ENCODE peak calls at places on chromosomes 16 and 17, in nine cellular contexts. B, A, Y, U, K, Q, I, O and M are unnamed samples.

GRCh38 chr17:45307290-45308015 is 9.4 kb downstream of the MAP3K14 start:
- DNase-seq in B (peak; percentile 83), A (no peak), Y (no peak), U (no peak), K (no peak), Q (no peak), I (no peak), O (no peak), M (no peak)

GRCh38 chr17:79188048-79188447 is 113.4 kb downstream of the ENGASE start:
- DNase-seq in B (no peak), A (no peak), Y (peak; percentile 70), U (peak; percentile 85), K (no peak), Q (no peak), I (peak; percentile 97), O (no peak), M (peak; percentile 89)

GRCh38 chr17:42135664-42136653 is 13.4 kb downstream of the HSPB9 start:
- DNase-seq in B (peak; percentile 86), A (peak; percentile 91), Y (no peak), U (peak; percentile 43), K (no peak), Q (peak; percentile 85), I (no peak), O (peak; percentile 78), M (no peak)

GRCh38 chr17:78484300-78485159 is 92.7 kb downstream of the DNAH17 start:
- DNase-seq in B (peak; percentile 87), A (peak; percentile 31), Y (peak; percentile 87), U (peak; percentile 81), K (no peak), Q (peak; percentile 51), I (no peak), O (no peak), M (peak; percentile 96)

GRCh38 chr16:82033006-82033405 is 2.0 kb upstream of the HSD17B2 start:
- DNase-seq in B (no peak), A (peak; percentile 84), Y (no peak), U (no peak), K (peak; percentile 59), Q (peak; percentile 38), I (no peak), O (no peak), M (no peak)

GRCh38 chr17:82217120-82217529 is 4.5 kb upstream of the CCDC57 start:
- DNase-seq in B (peak; percentile 93), A (no peak), Y (no peak), U (no peak), K (no peak), Q (peak; percentile 47), I (no peak), O (peak; percentile 68), M (no peak)

GRCh38 chr17:19369846-19370492 is 7.4 kb upstream of the B9D1 start:
- DNase-seq in B (peak; percentile 82), A (no peak), Y (no peak), U (no peak), K (no peak), Q (peak; percentile 43), I (no peak), O (peak; percentile 74), M (no peak)

GRCh38 chr17:41734139-41734948 is at the start of gene HAP1:
- DNase-seq in B (no peak), A (peak; percentile 27), Y (no peak), U (peak; percentile 76), K (no peak), Q (no peak), I (peak; percentile 83), O (no peak), M (peak; percentile 33)

GRCh38 chr16:2150418-2151187 is 2.2 kb downstream of the RAB26 start:
- DNase-seq in B (peak; percentile 68), A (peak; percentile 59), Y (no peak), U (peak; percentile 80), K (no peak), Q (peak; percentile 62), I (peak; percentile 64), O (no peak), M (peak; percentile 80)

GRCh38 chr16:76474048-76474447 is 196.8 kb downstream of the CNTNAP4 start:
- DNase-seq in B (no peak), A (no peak), Y (no peak), U (peak; percentile 69), K (no peak), Q (no peak), I (no peak), O (no peak), M (peak; percentile 21)

DNA sequence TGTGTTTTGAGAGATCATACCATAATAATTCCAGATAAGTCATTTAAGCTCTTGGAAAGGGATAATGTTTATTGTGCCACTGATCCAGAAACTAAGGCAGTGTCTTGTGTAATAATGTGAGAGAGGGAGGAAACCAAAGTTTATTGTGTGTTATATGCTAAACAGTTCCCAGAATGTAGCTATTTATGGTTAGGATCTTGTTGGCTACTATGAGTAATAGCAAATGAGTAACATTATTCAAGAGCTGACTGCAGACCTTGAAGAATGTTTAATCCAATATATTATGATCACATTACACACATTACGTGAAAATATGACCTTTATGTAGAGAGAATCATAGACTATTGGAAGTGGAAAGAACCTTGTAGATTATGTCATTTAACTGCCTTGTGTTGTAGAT is 139.5 kb downstream of the BCAS3 start:
- DNase-seq in B (no peak), A (no peak), Y (no peak), U (no peak), K (no peak), Q (no peak), I (no peak), O (no peak), M (no peak)
- TF ChIP-seq POLR2AphosphoS5 in B (no peak), A (peak; percentile 9), Y (no peak), U (no peak), K (no peak), Q (no peak), I (no peak), O (no peak), M (no peak)

DNA sequence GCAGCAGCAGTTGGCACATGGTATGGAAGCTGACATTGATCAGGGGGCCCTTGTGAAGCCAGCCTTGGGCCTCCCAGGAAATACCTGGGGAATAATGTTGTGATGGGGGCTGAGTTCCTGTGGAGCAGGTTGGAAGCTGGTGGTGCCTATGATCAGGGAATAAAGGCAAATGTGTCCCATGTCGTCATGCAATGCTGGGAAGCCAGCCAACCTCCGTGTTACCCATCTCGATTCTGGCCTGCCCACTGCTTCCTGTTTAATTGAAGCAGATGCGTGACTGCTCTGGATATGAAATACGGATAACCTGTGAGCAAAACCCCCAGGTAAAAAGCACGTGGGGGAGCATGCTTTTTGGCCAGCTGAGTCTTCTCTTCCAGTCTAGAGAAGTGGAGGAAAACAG is 580.4 kb upstream of the HSBP1 start:
- DNase-seq in B (no peak), A (no peak), Y (no peak), U (no peak), K (no peak), Q (no peak), I (no peak), O (no peak), M (no peak)
- TF ChIP-seq POLR2AphosphoS5 in B (no peak), A (no peak), Y (no peak), U (no peak), K (no peak), Q (no peak), I (no peak), O (no peak), M (no peak)

GRCh38 chr16:4339455-4339854 is 11.7 kb downstream of the PAM16 start:
- DNase-seq in B (no peak), A (no peak), Y (no peak), U (no peak), K (no peak), Q (no peak), I (no peak), O (no peak), M (no peak)

GRCh38 chr16:4336701-4337539 is 14.2 kb downstream of the PAM16 start:
- DNase-seq in B (no peak), A (no peak), Y (no peak), U (no peak), K (no peak), Q (no peak), I (no peak), O (peak; percentile 66), M (no peak)

GRCh38 chr16:4338712-4339299 is 12.3 kb downstream of the PAM16 start:
- DNase-seq in B (peak; percentile 75), A (no peak), Y (no peak), U (no peak), K (no peak), Q (no peak), I (no peak), O (peak; percentile 67), M (no peak)

GRCh38 chr16:4337540-4338088 is 13.5 kb downstream of the PAM16 start:
- DNase-seq in B (no peak), A (no peak), Y (no peak), U (no peak), K (no peak), Q (no peak), I (no peak), O (no peak), M (no peak)

GRCh38 chr16:4338125-4338582 is 13.0 kb downstream of the PAM16 start:
- DNase-seq in B (no peak), A (no peak), Y (no peak), U (no peak), K (no peak), Q (no peak), I (no peak), O (no peak), M (no peak)
- TF ChIP-seq POLR2AphosphoS5 in B (peak; percentile 44), A (no peak), Y (no peak), U (no peak), K (no peak), Q (no peak), I (no peak), O (no peak), M (no peak)

DNA sequence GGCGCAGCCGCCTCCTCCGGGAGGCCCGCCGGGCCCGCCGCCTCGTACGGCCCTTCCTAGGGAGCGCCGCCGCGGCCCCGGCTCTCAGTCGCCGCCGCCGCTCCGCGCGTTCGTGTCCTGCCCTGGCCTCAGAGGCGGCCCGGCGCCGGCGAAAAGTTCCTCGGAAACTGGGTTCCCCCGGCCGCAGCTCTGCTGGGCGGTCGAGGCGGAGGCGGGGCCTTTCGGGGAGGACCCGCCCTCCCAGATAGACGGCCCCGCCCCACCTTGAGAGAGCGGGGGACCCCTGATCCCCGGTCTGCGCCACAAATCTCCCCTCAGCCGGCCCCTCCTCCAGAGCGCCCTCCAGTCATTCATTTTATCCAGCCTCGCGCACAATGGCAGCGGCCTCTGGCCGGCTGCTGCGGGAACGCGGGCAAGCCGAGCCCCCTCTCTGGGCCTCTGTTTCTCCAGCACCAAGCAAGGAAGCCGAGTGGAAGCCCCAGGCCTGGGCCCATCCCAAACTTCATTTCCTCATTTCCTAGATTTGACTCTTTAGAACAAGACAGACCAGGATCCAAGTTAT is at the start of gene SREBF1:
- DNase-seq in B (peak; percentile 94), A (peak; percentile 61), Y (peak; percentile 80), U (peak; percentile 95), K (no peak), Q (peak; percentile 73), I (peak; percentile 87), O (peak; percentile 86), M (peak; percentile 84)
- TF ChIP-seq POLR2AphosphoS5 in B (no peak), A (no peak), Y (no peak), U (no peak), K (no peak), Q (no peak), I (no peak), O (no peak), M (peak; percentile 19)